ENCODE peak calls at places on chromosomes 16 and 17, in ten cellular contexts. One of them, this sample, is unnamed.

GRCh38 chr17:79355186-79355585 is 255.7 kb downstream of the RBFOX3 start:
- DNase-seq in activated CD4-positive, alpha-beta T cell treated with anti-CD3 and anti-CD28 coated beads, Interleukin-2, amount 10 ng/mL, durations not matched to agents 7 days and 5 days: no peak
- DNase-seq in skeletal muscle cell: no peak
- DNase-seq in RWPE1: no peak
- DNase-seq in NCI-H446 treated with DMSO at 0.1 percent for 48 hours: no peak
- DNase-seq in LoVo: no peak
- DNase-seq in NCI-H1930: no peak
- DNase-seq in HT-29: no peak
- DNase-seq in activated T-helper 1 cell treated with anti-CD3 and anti-CD28 coated beads, Interleukin-2, amount 50 U/mL, for 16 hours: no peak
- DNase-seq in neural crest cell: no peak
- DNase-seq in this sample: no peak

GRCh38 chr17:51645056-51645455 is 384.7 kb downstream of the UTP18 start:
- DNase-seq in NCI-H1930: no peak
- DNase-seq in neural crest cell: no peak
- DNase-seq in activated T-helper 1 cell treated with anti-CD3 and anti-CD28 coated beads, Interleukin-2, amount 50 U/mL, for 16 hours: no peak
- DNase-seq in HT-29: no peak
- DNase-seq in activated CD4-positive, alpha-beta T cell treated with anti-CD3 and anti-CD28 coated beads, Interleukin-2, amount 10 ng/mL, durations not matched to agents 7 days and 5 days: no peak
- DNase-seq in skeletal muscle cell: no peak
- DNase-seq in NCI-H446 treated with DMSO at 0.1 percent for 48 hours: no peak
- DNase-seq in RWPE1: no peak
- DNase-seq in LoVo: no peak
- DNase-seq in this sample: no peak

GRCh38 chr17:66947311-66947710 is 17.2 kb upstream of the CACNG4 start:
- DNase-seq in neural crest cell: no peak
- DNase-seq in activated T-helper 1 cell treated with anti-CD3 and anti-CD28 coated beads, Interleukin-2, amount 50 U/mL, for 16 hours: no peak
- DNase-seq in NCI-H1930: no peak
- DNase-seq in skeletal muscle cell: no peak
- DNase-seq in activated CD4-positive, alpha-beta T cell treated with anti-CD3 and anti-CD28 coated beads, Interleukin-2, amount 10 ng/mL, durations not matched to agents 7 days and 5 days: no peak
- DNase-seq in LoVo: no peak
- DNase-seq in NCI-H446 treated with DMSO at 0.1 percent for 48 hours: no peak
- DNase-seq in RWPE1: no peak
- DNase-seq in HT-29: no peak
- DNase-seq in this sample: no peak

GRCh38 chr17:32626371-32626770 is 139.6 kb downstream of the CDK5R1 start:
- DNase-seq in activated T-helper 1 cell treated with anti-CD3 and anti-CD28 coated beads, Interleukin-2, amount 50 U/mL, for 16 hours: no peak
- DNase-seq in HT-29: no peak
- DNase-seq in skeletal muscle cell: no peak
- DNase-seq in NCI-H446 treated with DMSO at 0.1 percent for 48 hours: peak
- DNase-seq in RWPE1: no peak
- DNase-seq in activated CD4-positive, alpha-beta T cell treated with anti-CD3 and anti-CD28 coated beads, Interleukin-2, amount 10 ng/mL, durations not matched to agents 7 days and 5 days: no peak
- DNase-seq in NCI-H1930: peak
- DNase-seq in LoVo: no peak
- DNase-seq in neural crest cell: no peak
- DNase-seq in this sample: no peak

GRCh38 chr16:64416232-64417010 is 705.4 kb downstream of the CDH11 start:
- DNase-seq in LoVo: no peak
- DNase-seq in activated CD4-positive, alpha-beta T cell treated with anti-CD3 and anti-CD28 coated beads, Interleukin-2, amount 10 ng/mL, durations not matched to agents 7 days and 5 days: no peak
- DNase-seq in skeletal muscle cell: no peak
- DNase-seq in neural crest cell: no peak
- DNase-seq in RWPE1: no peak
- DNase-seq in activated T-helper 1 cell treated with anti-CD3 and anti-CD28 coated beads, Interleukin-2, amount 50 U/mL, for 16 hours: no peak
- DNase-seq in HT-29: no peak
- DNase-seq in NCI-H1930: no peak
- DNase-seq in NCI-H446 treated with DMSO at 0.1 percent for 48 hours: peak
- DNase-seq in this sample: no peak

GRCh38 chr17:40321502-40322416 is 12.8 kb downstream of the RARA start:
- DNase-seq in activated T-helper 1 cell treated with anti-CD3 and anti-CD28 coated beads, Interleukin-2, amount 50 U/mL, for 16 hours: no peak
- DNase-seq in NCI-H446 treated with DMSO at 0.1 percent for 48 hours: peak
- DNase-seq in activated CD4-positive, alpha-beta T cell treated with anti-CD3 and anti-CD28 coated beads, Interleukin-2, amount 10 ng/mL, durations not matched to agents 7 days and 5 days: no peak
- DNase-seq in skeletal muscle cell: no peak
- DNase-seq in LoVo: no peak
- DNase-seq in neural crest cell: no peak
- DNase-seq in HT-29: no peak
- DNase-seq in RWPE1: no peak
- DNase-seq in NCI-H1930: no peak
- DNase-seq in this sample: no peak

GRCh38 chr17:80259642-80260535 is 763 bp upstream of the RNF213 start:
- DNase-seq in activated CD4-positive, alpha-beta T cell treated with anti-CD3 and anti-CD28 coated beads, Interleukin-2, amount 10 ng/mL, durations not matched to agents 7 days and 5 days: peak
- DNase-seq in activated T-helper 1 cell treated with anti-CD3 and anti-CD28 coated beads, Interleukin-2, amount 50 U/mL, for 16 hours: peak
- DNase-seq in skeletal muscle cell: peak
- DNase-seq in NCI-H1930: peak
- DNase-seq in NCI-H446 treated with DMSO at 0.1 percent for 48 hours: no peak
- DNase-seq in LoVo: peak
- DNase-seq in HT-29: peak
- DNase-seq in neural crest cell: peak
- DNase-seq in RWPE1: peak
- DNase-seq in this sample: peak

GRCh38 chr17:76353004-76353598 is 615 bp downstream of the PRPSAP1 start:
- DNase-seq in RWPE1: peak
- DNase-seq in activated T-helper 1 cell treated with anti-CD3 and anti-CD28 coated beads, Interleukin-2, amount 50 U/mL, for 16 hours: no peak
- DNase-seq in NCI-H1930: no peak
- DNase-seq in neural crest cell: no peak
- DNase-seq in LoVo: no peak
- DNase-seq in HT-29: peak
- DNase-seq in skeletal muscle cell: no peak
- DNase-seq in activated CD4-positive, alpha-beta T cell treated with anti-CD3 and anti-CD28 coated beads, Interleukin-2, amount 10 ng/mL, durations not matched to agents 7 days and 5 days: peak
- DNase-seq in NCI-H446 treated with DMSO at 0.1 percent for 48 hours: no peak
- DNase-seq in this sample: peak

GRCh38 chr16:15993946-15994665 is 44.7 kb downstream of the ABCC1 start:
- DNase-seq in NCI-H446 treated with DMSO at 0.1 percent for 48 hours: peak
- DNase-seq in RWPE1: no peak
- DNase-seq in neural crest cell: no peak
- DNase-seq in LoVo: no peak
- DNase-seq in activated T-helper 1 cell treated with anti-CD3 and anti-CD28 coated beads, Interleukin-2, amount 50 U/mL, for 16 hours: no peak
- DNase-seq in HT-29: no peak
- DNase-seq in skeletal muscle cell: no peak
- DNase-seq in activated CD4-positive, alpha-beta T cell treated with anti-CD3 and anti-CD28 coated beads, Interleukin-2, amount 10 ng/mL, durations not matched to agents 7 days and 5 days: no peak
- DNase-seq in NCI-H1930: no peak
- DNase-seq in this sample: no peak

GRCh38 chr16:29808219-29808900 is 2.0 kb downstream of the MAZ start:
- DNase-seq in NCI-H1930: no peak
- DNase-seq in neural crest cell: no peak
- DNase-seq in activated CD4-positive, alpha-beta T cell treated with anti-CD3 and anti-CD28 coated beads, Interleukin-2, amount 10 ng/mL, durations not matched to agents 7 days and 5 days: peak
- DNase-seq in RWPE1: no peak
- DNase-seq in HT-29: no peak
- DNase-seq in skeletal muscle cell: no peak
- DNase-seq in LoVo: no peak
- DNase-seq in NCI-H446 treated with DMSO at 0.1 percent for 48 hours: no peak
- DNase-seq in activated T-helper 1 cell treated with anti-CD3 and anti-CD28 coated beads, Interleukin-2, amount 50 U/mL, for 16 hours: no peak
- DNase-seq in this sample: peak